ENCODE peak calls at places on chromosomes 3 and 15, in five cellular contexts. S is pancreas, I is GM12878, L is psoas muscle, Y is PC-3. E is an unnamed sample.
A peak's percentile ranks its signal among the peaks of the same experiment; 100 is the strongest.

GRCh38 chr3:178422406-178422805 is 113.8 kb upstream of the KCNMB2 start:
- DNase-seq in L (no peak), S (no peak), I (no peak), Y (no peak), E (no peak)

GRCh38 chr3:172142074-172143059 is 103.0 kb downstream of the FNDC3B start:
- DNase-seq in Y (peak; percentile 85), I (peak; percentile 94), S (no peak), L (no peak), E (no peak)

GRCh38 chr3:7721869-7722268 is 779.8 kb upstream of the LMCD1 start:
- DNase-seq in Y (no peak), S (no peak), I (no peak), L (no peak), E (no peak)

GRCh38 chr3:71582612-71583568 is 638 bp downstream of the FOXP1 start:
- DNase-seq in L (peak; percentile 70), S (peak; percentile 87), Y (peak; percentile 48), I (no peak), E (peak; percentile 79)

GRCh38 chr3:152328841-152329240 is 60.1 kb downstream of the MBNL1 start:
- DNase-seq in I (no peak), S (no peak), Y (peak; percentile 94), L (no peak), E (no peak)

GRCh38 chr3:134028486-134029255 is 1.1 kb downstream of the SLCO2A1 start:
- DNase-seq in I (no peak), S (no peak), L (no peak), Y (no peak), E (no peak)

GRCh38 chr3:172259191-172259590 is 189.1 kb downstream of the GHSR start:
- DNase-seq in S (no peak), I (no peak), L (no peak), Y (no peak), E (no peak)

GRCh38 chr3:156749244-156749643 is 74.9 kb downstream of the TIPARP start:
- DNase-seq in I (no peak), S (no peak), L (no peak), Y (no peak), E (no peak)

GRCh38 chr3:79140718-79141117 is 627.1 kb downstream of the ROBO1 start:
- DNase-seq in I (no peak), Y (peak; percentile 10), S (no peak), L (no peak), E (no peak)

GRCh38 chr15:45268135-45268534 is 16.1 kb downstream of the SLC28A2 start:
- DNase-seq in L (no peak), Y (peak; percentile 53), S (peak; percentile 29), I (no peak), E (no peak)

GRCh38 chr3:170359178-170359704 is 1.7 kb downstream of the SKIL start:
- DNase-seq in L (no peak), S (no peak), I (no peak), Y (no peak), E (peak; percentile 45)
- H3K4me1 ChIP-seq in L (peaks cover 28% of the 10 kb centered on the region), S (peaks cover 9% of the 10 kb centered on the region), I (peaks cover 21% of the 10 kb centered on the region), Y (peaks cover 38% of the 10 kb centered on the region), E (peaks cover 40% of the 10 kb centered on the region)

DNA sequence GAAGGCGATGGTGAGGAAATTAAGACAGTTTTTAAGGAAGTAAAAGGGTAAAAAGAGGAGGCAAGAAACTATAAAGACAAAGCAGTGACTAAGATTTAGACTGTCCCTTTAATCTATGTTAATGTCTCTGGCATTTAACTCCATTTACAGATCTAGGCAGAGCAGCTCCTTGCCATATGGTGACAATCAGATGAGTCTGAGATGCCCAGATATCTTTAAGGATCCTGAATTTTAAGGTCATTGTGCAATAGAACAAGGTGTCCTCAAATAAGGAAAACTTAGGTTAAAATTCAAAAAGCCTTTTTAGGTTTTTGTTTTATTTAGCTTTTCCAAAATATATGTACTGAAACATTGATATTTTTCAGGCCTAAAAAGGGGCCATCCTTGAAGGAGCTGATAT is 24.1 kb downstream of the RASGRP1 start:
- DNase-seq in S (no peak), I (no peak), L (no peak), Y (no peak), E (no peak)
- H3K4me1 ChIP-seq in S (no peaks in the 10 kb centered on the region), I (no peaks in the 10 kb centered on the region), L (no peaks in the 10 kb centered on the region), Y (no peaks in the 10 kb centered on the region), E (peaks cover 94% of the 10 kb centered on the region)

DNA sequence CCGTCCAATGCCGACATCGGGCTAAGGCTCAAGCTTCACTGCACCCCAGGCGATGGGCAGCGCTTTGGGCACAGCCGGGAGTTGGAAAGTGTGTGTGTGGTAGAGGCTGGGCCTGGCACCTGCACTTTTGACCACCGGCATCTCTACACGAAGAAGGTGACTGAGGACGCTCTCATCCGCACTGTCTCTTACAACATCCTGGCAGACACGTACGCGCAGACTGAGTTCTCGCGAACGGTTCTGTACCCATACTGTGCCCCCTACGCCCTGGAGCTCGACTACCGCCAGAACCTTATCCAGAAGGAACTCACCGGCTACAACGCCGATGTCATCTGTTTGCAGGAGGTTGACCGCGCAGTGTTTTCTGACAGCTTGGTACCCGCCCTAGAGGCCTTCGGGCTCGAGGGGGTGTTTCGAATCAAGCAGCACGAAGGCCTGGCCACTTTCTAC is 1.0 kb downstream of the PDE12 start:
- DNase-seq in I (no peak), L (peak; percentile 23), S (no peak), Y (peak; percentile 52), E (peak; percentile 52)
- H3K4me1 ChIP-seq in I (no peaks in the 10 kb centered on the region), L (peaks cover 32% of the 10 kb centered on the region), S (peaks cover 12% of the 10 kb centered on the region), Y (peaks cover 34% of the 10 kb centered on the region), E (peaks cover 51% of the 10 kb centered on the region)

GRCh38 chr15:67084561-67084960 is 19.2 kb downstream of the SMAD3 start:
- DNase-seq in S (no peak), Y (no peak), I (no peak), L (no peak), E (no peak)
- H3K4me1 ChIP-seq in S (peaks cover 68% of the 10 kb centered on the region), Y (peaks cover 72% of the 10 kb centered on the region), I (peaks cover 84% of the 10 kb centered on the region), L (peaks cover 95% of the 10 kb centered on the region), E (peaks cover 100% of the 10 kb centered on the region)

GRCh38 chr3:160478338-160478737 is 28.8 kb upstream of the TRIM59 start:
- DNase-seq in L (no peak), Y (no peak), S (no peak), I (no peak), E (no peak)
- H3K4me1 ChIP-seq in L (no peaks in the 10 kb centered on the region), Y (no peaks in the 10 kb centered on the region), S (no peaks in the 10 kb centered on the region), I (no peaks in the 10 kb centered on the region), E (no peaks in the 10 kb centered on the region)

E was measured in CD4-positive, alpha-beta memory T cell.